ENCODE peak calls at places on chromosomes 12 and 14, in four cellular contexts. H is stimulated activated CD8-positive, alpha-beta memory T cell treated with anti-CD3 and anti-CD28 coated beads, Interleukin-12 subunit alpha, Interleukin-12 subunit beta, amount 100 ng/mL, for 1 hour; O is stimulated activated CD4-positive, alpha-beta T cell treated with anti-CD3 and anti-CD28 coated beads, Interleukin-1b, Interleukin-23, amount 100 ng/mL, for 1 hour; V is islet precursor cell. P is an unnamed sample.

GRCh38 chr12:114671664-114672476 is 12.1 kb downstream of the TBX3 start:
- DNase-seq in O (no peak), H (no peak), V (peak), P (no peak)

GRCh38 chr14:70812124-70812818 is 3.0 kb upstream of the MAP3K9 start:
- DNase-seq in V (peak), H (no peak), O (no peak), P (no peak)

GRCh38 chr12:94761559-94761958 is 111.2 kb upstream of the TMCC3 start:
- DNase-seq in V (no peak), O (no peak), H (no peak), P (no peak)

GRCh38 chr12:106205208-106206069 is 42.4 kb downstream of the CKAP4 start:
- DNase-seq in H (no peak), V (peak), O (no peak), P (no peak)

GRCh38 chr12:6967548-6968100 is 2.8 kb downstream of the PHB2 start:
- DNase-seq in O (no peak), V (no peak), H (no peak), P (no peak)

GRCh38 chr12:12056951-12057350 is 13.8 kb upstream of the BCL2L14 start:
- DNase-seq in V (no peak), H (no peak), O (no peak), P (no peak)

GRCh38 chr12:81208193-81208946 is 130.5 kb downstream of the ACSS3 start:
- DNase-seq in O (no peak), V (no peak), H (no peak), P (no peak)

GRCh38 chr12:68481181-68481941 is 129.3 kb upstream of the RAP1B start:
- DNase-seq in H (no peak), O (no peak), V (no peak), P (no peak)

GRCh38 chr12:32901553-32901952 is 5.0 kb upstream of the PKP2 start:
- DNase-seq in V (no peak), O (no peak), H (no peak), P (no peak)

GRCh38 chr12:6952860-6953416 is 1.8 kb downstream of the PTPN6 start:
- DNase-seq in O (no peak), V (no peak), H (no peak), P (no peak)

GRCh38 chr12:131851741-131852550 is 23.8 kb downstream of the MMP17 start:
- DNase-seq in O (no peak), H (no peak), V (peak), P (no peak)

GRCh38 chr14:61472801-61473376 is 151.5 kb downstream of the PRKCH start:
- DNase-seq in O (no peak), V (no peak), H (peak), P (peak)

GRCh38 chr12:122124370-122124769 is 45.8 kb downstream of the MLXIP start:
- DNase-seq in H (no peak), O (no peak), V (no peak), P (no peak)

GRCh38 chr14:39230416-39230815 is 3.3 kb upstream of the MIA2 start:
- DNase-seq in O (no peak), V (no peak), H (no peak), P (no peak)

GRCh38 chr14:103315368-103315911 is 18.6 kb upstream of the EIF5 start:
- DNase-seq in H (no peak), O (no peak), V (no peak), P (no peak)

GRCh38 chr14:96363751-96364336 is 518 bp downstream of the GSKIP start:
- DNase-seq in O (peak), H (peak), V (peak), P (peak)